ENCODE peak calls at places on chromosomes 1 and 21, in nine cellular contexts. C is fibroblast of lung, L is body of pancreas, V is fibroblast of the aortic adventitia, W is AG04449, J is left ventricle myocardium inferior, U is A549, Q is coronary artery, O is stomach. K is an unnamed sample.

GRCh38 chr1:116020668-116021272 is 44.5 kb downstream of the SLC22A15 start:
- DNase-seq in Q (no peak), U (peak), C (peak), L (peak), V (peak), J (peak), W (peak), O (peak), K (peak)

GRCh38 chr1:115217150-115218033 is 120.7 kb downstream of the NGF start:
- DNase-seq in L (no peak), J (peak), O (no peak), Q (no peak), C (no peak), V (peak), U (no peak), W (no peak), K (no peak)

GRCh38 chr1:155856975-155857930 is at the start of gene GON4L:
- DNase-seq in O (peak), V (peak), C (peak), L (peak), W (peak), J (peak), U (peak), Q (peak), K (peak)

GRCh38 chr1:56002272-56002671 is 577.1 kb downstream of the PLPP3 start:
- DNase-seq in W (no peak), U (no peak), O (no peak), J (no peak), L (no peak), V (no peak), Q (no peak), C (no peak), K (no peak)

GRCh38 chr1:18803859-18804258 is 55.6 kb downstream of the TAS1R2 start:
- DNase-seq in C (no peak), W (no peak), Q (no peak), J (no peak), V (no peak), O (no peak), U (no peak), L (no peak), K (no peak)

GRCh38 chr1:6982860-6983259 is 197.6 kb downstream of the CAMTA1 start:
- DNase-seq in U (no peak), J (no peak), V (no peak), L (no peak), C (no peak), Q (no peak), O (no peak), W (no peak), K (no peak)

GRCh38 chr1:6991271-6991670 is 206.0 kb downstream of the CAMTA1 start:
- DNase-seq in Q (no peak), W (peak), L (no peak), O (no peak), V (peak), C (peak), U (peak), J (no peak), K (peak)

GRCh38 chr1:62386351-62387121 is 50.3 kb upstream of the USP1 start:
- DNase-seq in L (no peak), V (peak), O (no peak), C (peak), J (no peak), Q (no peak), U (peak), W (no peak), K (no peak)

GRCh38 chr1:60886793-60887331 is 195.5 kb upstream of the NFIA start:
- DNase-seq in U (no peak), J (no peak), Q (no peak), V (no peak), C (no peak), O (no peak), L (no peak), W (no peak), K (no peak)

GRCh38 chr1:51284487-51284954 is 45.8 kb downstream of the TTC39A start:
- DNase-seq in Q (no peak), U (peak), W (no peak), V (peak), O (peak), J (no peak), L (peak), C (no peak), K (peak)

GRCh38 chr1:41461790-41462679 is 22.4 kb downstream of the EDN2 start:
- DNase-seq in L (no peak), U (no peak), O (no peak), J (no peak), W (no peak), Q (no peak), C (peak), V (peak), K (no peak)

GRCh38 chr1:62230724-62231123 is 36.1 kb downstream of the L1TD1 start:
- DNase-seq in U (peak), V (peak), C (no peak), Q (no peak), J (no peak), W (peak), O (no peak), L (no peak), K (no peak)

GRCh38 chr1:231322880-231323530 is 14.6 kb downstream of the EXOC8 start:
- DNase-seq in O (no peak), C (no peak), V (no peak), U (no peak), J (no peak), Q (no peak), L (no peak), W (no peak), K (no peak)

GRCh38 chr21:42654913-42655796 is 1.7 kb downstream of the PDE9A start:
- DNase-seq in U (no peak), C (no peak), V (no peak), J (no peak), L (no peak), Q (no peak), W (no peak), O (no peak), K (no peak)

GRCh38 chr21:42653492-42654061 is at the start of gene PDE9A:
- DNase-seq in W (no peak), J (no peak), Q (no peak), O (no peak), V (no peak), U (no peak), C (no peak), L (peak), K (no peak)

GRCh38 chr21:42652527-42653491 is 612 bp upstream of the PDE9A start:
- DNase-seq in O (peak), V (no peak), Q (no peak), J (peak), W (no peak), C (peak), L (peak), U (peak), K (no peak)

GRCh38 chr21:42655797-42656770 is 2.7 kb downstream of the PDE9A start:
- DNase-seq in C (no peak), O (no peak), J (no peak), Q (no peak), U (no peak), V (no peak), L (no peak), W (no peak), K (no peak)

DNA sequence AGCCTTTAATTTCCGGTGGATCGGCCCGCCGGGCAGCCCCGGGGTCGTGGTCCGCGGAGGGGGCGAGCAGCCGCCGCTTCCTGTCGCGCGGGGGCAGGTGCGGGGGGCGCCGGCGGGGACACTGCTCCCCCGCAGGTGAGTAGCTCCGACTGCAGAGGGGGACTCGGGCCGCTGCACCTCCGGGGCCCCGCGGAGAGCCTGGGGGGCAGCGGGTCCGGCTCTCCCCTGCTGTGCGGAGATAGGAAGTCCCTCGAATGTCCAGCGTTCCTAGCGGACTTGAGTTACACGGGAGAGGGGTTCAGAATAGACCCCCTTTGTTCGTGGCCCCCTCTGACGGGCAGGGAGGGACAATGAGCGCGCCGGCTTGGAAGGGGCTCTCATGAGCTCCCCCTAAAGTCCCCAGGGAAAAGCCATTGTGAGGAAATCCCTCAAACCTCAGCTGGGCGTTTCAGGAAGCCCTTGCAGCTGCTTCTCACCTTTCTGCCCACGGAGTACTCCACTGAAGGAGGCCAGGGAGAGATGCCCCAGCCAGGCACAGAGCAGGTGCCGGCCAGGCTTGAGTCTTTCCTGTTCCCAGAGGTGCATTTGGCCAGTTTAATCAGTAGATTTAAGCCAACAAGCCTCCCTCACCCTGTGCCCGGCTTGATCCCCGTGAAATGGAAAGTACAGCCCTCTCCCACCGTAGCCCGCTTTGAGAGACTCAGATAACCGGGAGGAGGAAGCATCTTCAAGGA is 925 bp downstream of the PDE9A start:
- DNase-seq in L (peak), Q (no peak), V (no peak), C (no peak), U (peak), W (no peak), O (no peak), J (no peak), K (no peak)
- TF ChIP-seq CTCF in L (no peak), Q (no peak), V (no peak), C (no peak), U (no peak), W (no peak), O (no peak), J (no peak), K (peak)

DNA sequence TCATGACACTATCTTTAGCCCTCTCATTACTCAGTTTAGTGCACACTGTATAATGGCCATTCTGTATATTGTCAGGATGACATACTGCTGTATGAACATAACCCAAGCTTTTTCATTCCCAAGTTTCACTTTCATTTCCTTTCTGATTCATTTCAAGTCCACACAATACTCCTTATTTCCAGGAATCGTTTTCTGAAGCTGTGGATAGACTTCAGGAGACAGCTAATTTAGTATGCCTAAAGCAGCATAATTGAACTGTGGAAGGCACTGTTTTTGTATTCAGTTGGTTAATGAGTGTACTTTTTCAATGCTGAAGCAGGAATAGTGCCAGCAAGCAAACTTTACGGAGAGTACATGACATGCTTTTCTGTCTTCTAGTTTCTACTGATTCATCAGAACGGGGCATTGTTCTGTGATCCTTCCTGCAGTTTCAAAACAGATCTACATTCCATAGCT is 578.5 kb upstream of the ZP4 start:
- DNase-seq in C (peak), W (no peak), V (peak), J (no peak), L (no peak), O (no peak), Q (no peak), U (no peak), K (no peak)
- H3K4me3 ChIP-seq in C (no peak), W (no peak), V (peak), J (peak), L (no peak), O (no peak), Q (peak), U (no peak), K (no peak)

GRCh38 chr21:28746166-28746565 is 246.5 kb downstream of the LTN1 start:
- DNase-seq in O (no peak), W (no peak), U (no peak), C (no peak), V (no peak), L (no peak), Q (no peak), J (no peak), K (no peak)

GRCh38 chr21:28743723-28744122 is 249.0 kb downstream of the LTN1 start:
- DNase-seq in O (no peak), C (no peak), V (no peak), L (no peak), J (no peak), W (no peak), U (no peak), Q (no peak), K (no peak)

GRCh38 chr21:28738882-28739281 is 253.8 kb downstream of the LTN1 start:
- DNase-seq in W (no peak), C (no peak), O (no peak), U (no peak), Q (no peak), J (no peak), V (no peak), L (no peak), K (no peak)

GRCh38 chr21:28745131-28746055 is 247.3 kb downstream of the LTN1 start:
- DNase-seq in C (peak), V (peak), J (peak), U (peak), Q (peak), O (peak), W (peak), L (peak), K (peak)

GRCh38 chr21:28742527-28742926 is 250.2 kb downstream of the LTN1 start:
- DNase-seq in W (no peak), J (no peak), V (peak), Q (no peak), L (no peak), C (peak), U (no peak), O (no peak), K (no peak)
- TF ChIP-seq CTCF in W (peak), J (peak), V (peak), Q (no peak), L (no peak), C (peak), U (no peak), O (no peak), K (peak)

GRCh38 chr1:24927473-24927872 is 2.6 kb downstream of the RUNX3 start:
- DNase-seq in J (no peak), Q (no peak), V (no peak), U (no peak), O (no peak), C (no peak), W (no peak), L (no peak), K (no peak)

GRCh38 chr1:24929091-24929875 is 793 bp downstream of the RUNX3 start:
- DNase-seq in J (no peak), Q (no peak), L (no peak), U (peak), W (no peak), C (no peak), V (no peak), O (no peak), K (no peak)

GRCh38 chr1:24926596-24927249 is 3.4 kb downstream of the RUNX3 start:
- DNase-seq in Q (no peak), W (no peak), L (no peak), V (no peak), J (no peak), U (no peak), O (no peak), C (no peak), K (no peak)

GRCh38 chr1:24928631-24929090 is 1.4 kb downstream of the RUNX3 start:
- DNase-seq in L (no peak), C (no peak), O (no peak), J (no peak), V (no peak), W (no peak), Q (no peak), U (no peak), K (no peak)

DNA sequence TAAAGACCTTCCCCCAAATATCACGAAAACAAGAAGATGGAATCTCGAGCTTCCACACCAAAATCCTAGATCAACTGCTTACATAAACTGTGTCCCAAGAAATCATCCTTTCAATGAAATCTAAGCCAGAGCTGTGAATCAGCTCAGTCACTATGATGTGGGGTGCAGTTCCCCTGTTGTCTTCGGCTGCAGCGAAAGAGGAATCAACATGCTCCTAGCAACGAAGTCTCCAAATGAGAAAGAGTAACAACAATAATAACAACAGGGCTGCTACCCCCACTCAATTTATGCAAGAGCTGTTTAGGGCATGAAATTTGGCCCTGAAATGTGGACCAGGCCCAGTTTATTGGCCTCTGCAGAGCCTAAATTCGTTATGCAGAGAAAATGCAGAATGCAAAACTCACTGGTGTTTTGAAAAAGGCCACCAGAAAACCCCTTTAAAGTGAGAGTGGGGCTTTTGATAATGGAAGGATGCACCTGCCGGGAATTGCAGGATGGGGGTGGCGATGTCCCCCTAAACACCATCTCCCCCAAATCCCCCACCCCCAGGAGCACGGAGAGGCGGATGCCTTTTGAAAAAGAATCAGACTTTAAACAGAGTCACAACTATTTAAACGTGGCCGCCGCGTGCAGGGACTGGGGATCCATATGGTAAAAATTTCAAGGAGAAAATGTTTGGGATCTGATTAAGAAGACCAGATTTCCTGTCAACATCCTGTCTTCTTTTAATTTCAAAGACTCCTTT is 2.0 kb downstream of the RUNX3 start:
- DNase-seq in W (no peak), J (no peak), Q (no peak), V (peak), O (no peak), U (no peak), L (no peak), C (peak), K (no peak)
- H3K4me3 ChIP-seq in W (peak), J (peak), Q (peak), V (no peak), O (peak), U (no peak), L (no peak), C (no peak), K (no peak)

GRCh38 chr1:228226956-228227791 is 19.3 kb downstream of the OBSCN start:
- DNase-seq in C (peak), Q (no peak), U (no peak), L (no peak), O (no peak), V (no peak), W (no peak), J (no peak), K (no peak)
- TF ChIP-seq CTCF in C (peak), Q (no peak), U (no peak), L (no peak), O (no peak), V (peak), W (peak), J (no peak), K (peak)

GRCh38 chr1:76291186-76291585 is 216.6 kb downstream of the ST6GALNAC3 start:
- DNase-seq in W (no peak), Q (no peak), U (no peak), O (no peak), L (no peak), V (no peak), J (no peak), C (no peak), K (no peak)
- H3K4me3 ChIP-seq in W (no peak), Q (peak), U (no peak), O (no peak), L (no peak), V (no peak), J (no peak), C (no peak), K (no peak)

GRCh38 chr1:30353637-30354036 is 369.7 kb downstream of the MATN1 start:
- DNase-seq in U (no peak), O (no peak), V (no peak), C (peak), W (no peak), J (no peak), L (no peak), Q (no peak), K (no peak)
- TF ChIP-seq CTCF in U (no peak), O (no peak), V (peak), C (no peak), W (peak), J (peak), L (no peak), Q (no peak), K (no peak)

DNA sequence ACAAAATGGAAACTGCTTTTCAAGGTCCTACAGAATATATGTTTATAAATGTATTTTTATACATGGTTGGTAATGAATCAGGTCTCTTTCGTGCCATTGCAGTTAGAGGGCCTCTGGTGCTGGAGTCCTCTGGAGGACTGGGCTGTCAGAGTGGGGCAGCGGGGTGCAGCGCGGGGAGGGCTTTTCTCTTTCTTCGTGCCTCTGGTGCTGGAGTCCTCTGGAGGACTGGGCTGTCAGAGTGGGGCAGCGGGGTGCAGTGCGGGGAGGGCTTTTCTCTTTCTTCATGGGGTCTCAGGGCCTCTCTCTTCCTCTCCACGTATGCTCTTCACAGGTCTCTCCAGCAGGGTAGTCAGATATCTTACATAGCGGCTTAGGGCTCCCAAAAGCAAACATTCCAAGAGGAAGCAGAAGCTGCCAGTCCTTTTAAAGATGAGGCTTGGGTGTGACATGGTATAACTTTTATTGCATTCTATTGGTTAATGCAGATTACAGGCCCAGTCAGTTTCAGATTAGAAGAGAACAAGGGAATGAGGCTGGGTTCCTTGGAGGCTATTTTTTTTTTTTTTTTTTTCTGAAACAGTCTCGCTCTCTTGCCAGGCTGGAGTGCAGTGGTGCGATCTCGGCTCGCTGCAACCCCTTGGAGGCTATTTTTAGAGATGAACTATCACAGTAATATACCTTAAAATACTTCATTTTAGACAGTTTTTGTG is 13.1 kb downstream of the SDCCAG8 start:
- DNase-seq in Q (no peak), L (no peak), U (peak), J (no peak), O (no peak), W (no peak), V (peak), C (no peak), K (no peak)
- H3K4me3 ChIP-seq in Q (peak), L (no peak), U (peak), J (peak), O (no peak), W (no peak), V (peak), C (no peak), K (no peak)

K was measured in retinal pigment epithelial cell.